ENCODE peak calls at places on chromosomes 11 and 22, in five cellular contexts. V is neural progenitor cell, Y is heart right ventricle, M is brain microvascular endothelial cell, S is IMR-90. N is an unnamed sample.

GRCh38 chr11:94111660-94112059 is 17.0 kb upstream of the PANX1 start:
- DNase-seq in M (no peak), V (no peak), Y (peak), S (no peak), N (no peak)

GRCh38 chr22:19887251-19887985 is 32.7 kb upstream of the GNB1L start:
- DNase-seq in Y (no peak), V (no peak), M (no peak), S (no peak), N (no peak)

GRCh38 chr11:64675417-64676252 is 47.4 kb downstream of the NRXN2 start:
- DNase-seq in M (peak), V (no peak), Y (peak), S (peak), N (no peak)

GRCh38 chr11:106917973-106918372 is 100.3 kb downstream of the GUCY1A2 start:
- DNase-seq in V (peak), M (no peak), S (peak), Y (no peak), N (no peak)

GRCh38 chr11:71212871-71213559 is 39.4 kb downstream of the SHANK2 start:
- DNase-seq in M (no peak), V (no peak), S (peak), Y (no peak), N (no peak)

GRCh38 chr22:50436841-50437341 is 37.9 kb downstream of the SBF1 start:
- DNase-seq in V (no peak), Y (no peak), M (no peak), S (no peak), N (no peak)

GRCh38 chr22:39315389-39315788 is 4.0 kb downstream of the RPL3 start:
- DNase-seq in Y (no peak), M (no peak), V (no peak), S (no peak), N (no peak)

GRCh38 chr11:69274531-69275016 is 19.4 kb upstream of the MYEOV start:
- DNase-seq in S (no peak), M (no peak), V (no peak), Y (no peak), N (peak)

GRCh38 chr11:122656073-122656630 is 630 bp downstream of the UBASH3B start:
- DNase-seq in V (peak), Y (peak), S (peak), M (no peak), N (no peak)

GRCh38 chr11:28649922-28650321 is 541.7 kb downstream of the METTL15 start:
- DNase-seq in V (no peak), S (no peak), Y (no peak), M (no peak), N (no peak)

GRCh38 chr11:72812604-72812967 is 1.6 kb upstream of the ATG16L2 start:
- DNase-seq in Y (no peak), V (no peak), M (no peak), S (no peak), N (peak)

DNA sequence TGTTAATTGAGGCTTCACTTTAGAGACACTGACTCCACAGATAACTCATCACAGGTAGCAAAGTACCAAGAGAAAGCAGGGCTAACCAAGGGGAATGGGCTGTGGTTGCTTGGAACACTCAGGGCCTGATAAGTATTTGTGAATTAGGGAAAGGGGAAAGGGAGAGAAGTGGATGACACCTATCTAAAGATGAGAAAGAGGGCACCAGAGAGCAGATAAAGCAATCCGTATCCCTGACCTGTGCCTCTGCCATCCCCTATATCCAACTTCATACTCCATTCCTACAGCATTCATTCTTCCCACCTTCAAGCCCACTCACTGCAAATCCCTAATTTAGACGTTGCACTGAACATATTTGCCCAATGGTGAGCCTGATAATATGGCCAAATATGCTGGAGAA is 43.0 kb upstream of the API5 start:
- DNase-seq in M (no peak), V (peak), S (no peak), Y (no peak), N (no peak)
- TF ChIP-seq CTCF in M (no peak), V (peak), S (no peak), Y (no peak), N (no peak)

GRCh38 chr22:44839721-44840120 is 87.3 kb downstream of the ARHGAP8 start:
- DNase-seq in V (no peak), Y (no peak), M (no peak), S (no peak), N (no peak)
- H3K4me3 ChIP-seq in V (no peak), Y (no peak), M (no peak), S (no peak), N (no peak)

GRCh38 chr22:37196539-37197450 is 8.7 kb upstream of the C1QTNF6 start:
- DNase-seq in Y (peak), S (peak), V (peak), M (no peak), N (peak)
- TF ChIP-seq CTCF in Y (peak), S (peak), V (no peak), M (peak), N (peak)

GRCh38 chr11:92225563-92226308 is 1.1 kb downstream of the FAT3 start:
- DNase-seq in S (no peak), M (no peak), Y (no peak), V (peak), N (no peak)

GRCh38 chr11:92225206-92225562 is 566 bp downstream of the FAT3 start:
- DNase-seq in S (no peak), M (no peak), V (peak), Y (no peak), N (no peak)

GRCh38 chr11:92227233-92227593 is 2.6 kb downstream of the FAT3 start:
- DNase-seq in V (peak), M (no peak), S (no peak), Y (no peak), N (no peak)

GRCh38 chr11:92227954-92228935 is 3.6 kb downstream of the FAT3 start:
- DNase-seq in Y (no peak), S (no peak), M (no peak), V (peak), N (no peak)

GRCh38 chr11:92226331-92227232 is 2.0 kb downstream of the FAT3 start:
- DNase-seq in M (no peak), Y (no peak), S (no peak), V (peak), N (no peak)
- H3K4me3 ChIP-seq in M (peak), Y (no peak), S (peak), V (peak), N (no peak)

DNA sequence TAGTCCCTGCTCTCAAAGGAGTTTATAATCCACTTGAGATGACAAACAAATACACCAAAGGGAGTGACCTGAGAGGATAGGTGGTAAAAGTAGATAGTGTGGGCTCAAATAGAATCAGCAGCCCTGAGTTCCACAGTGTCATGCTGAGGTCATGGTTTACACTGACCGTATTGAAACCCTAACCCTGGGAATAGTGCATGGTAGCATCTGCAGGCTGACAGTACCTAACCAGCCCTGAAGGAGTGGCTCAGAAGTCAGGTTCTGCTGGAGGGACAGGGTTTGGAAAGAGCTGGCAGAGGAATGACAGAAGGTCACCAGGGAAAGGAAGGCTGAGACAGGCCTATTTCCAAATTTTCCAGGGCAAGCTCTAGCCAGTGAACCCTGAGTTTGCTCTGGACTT is 9.2 kb upstream of the TMPRSS5 start:
- DNase-seq in V (no peak), Y (no peak), M (no peak), S (no peak), N (no peak)
- TF ChIP-seq CTCF in V (no peak), Y (no peak), M (no peak), S (no peak), N (no peak)

GRCh38 chr22:45977003-45977395 is at the start of gene WNT7B:
- DNase-seq in S (no peak), V (peak), Y (no peak), M (no peak), N (no peak)

GRCh38 chr22:45977551-45978274 is 751 bp upstream of the WNT7B start:
- DNase-seq in V (peak), M (no peak), Y (no peak), S (peak), N (no peak)

GRCh38 chr22:45980776-45981175 is 3.8 kb upstream of the WNT7B start:
- DNase-seq in Y (no peak), S (no peak), M (no peak), V (no peak), N (no peak)

GRCh38 chr22:45976351-45977002 is 485 bp downstream of the WNT7B start:
- DNase-seq in V (peak), Y (no peak), S (no peak), M (no peak), N (no peak)

DNA sequence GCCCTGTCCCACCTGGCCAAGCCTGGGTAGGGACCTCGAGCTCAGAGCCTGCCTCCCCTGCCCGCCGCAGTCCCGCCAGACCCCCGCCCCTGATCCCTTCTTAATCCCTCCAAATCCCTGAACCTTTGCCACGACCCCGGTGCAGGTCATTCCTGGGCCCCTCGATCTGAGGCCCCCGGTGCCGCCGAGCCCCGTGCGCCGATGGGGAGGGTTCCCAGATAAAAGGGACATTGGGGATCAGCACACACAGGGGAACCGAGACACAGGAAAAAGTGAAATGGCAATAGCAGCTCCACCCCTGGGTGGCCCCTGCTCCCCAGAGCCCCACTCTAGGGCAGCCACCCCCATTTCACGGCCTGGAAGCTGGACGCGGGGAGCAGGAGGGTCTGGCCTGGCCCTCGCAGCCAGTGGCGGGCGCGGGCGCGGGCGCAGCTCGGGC is 1.3 kb upstream of the WNT7B start:
- DNase-seq in V (no peak), M (no peak), S (no peak), Y (no peak), N (no peak)
- H3K4me3 ChIP-seq in V (peak), M (no peak), S (no peak), Y (peak), N (no peak)

GRCh38 chr11:113162590-113162961 is 151.8 kb upstream of the TTC12 start:
- DNase-seq in V (no peak), Y (no peak), M (no peak), S (no peak), N (no peak)
- TF ChIP-seq CTCF in V (peak), Y (peak), M (peak), S (no peak), N (peak)

GRCh38 chr11:66950113-66950535 is 8.1 kb downstream of the PC start:
- DNase-seq in S (peak), Y (no peak), M (peak), V (no peak), N (peak)
- H3K4me3 ChIP-seq in S (no peak), Y (no peak), M (no peak), V (no peak), N (no peak)